ENCODE peak calls at places on chromosomes 6 and 20, in six cellular contexts. R is brain microvascular endothelial cell, H is astrocyte of the spinal cord, A is kidney epithelial cell, L is GM12864, P is breast epithelium. M is an unnamed sample.
A peak's percentile ranks its signal among the peaks of the same experiment; 100 is the strongest.

GRCh38 chr6:111614833-111615582 is 9.3 kb upstream of the TRAF3IP2 start:
- DNase-seq in R (no peak), P (no peak), A (no peak), H (no peak), L (no peak), M (no peak)

GRCh38 chr6:28555136-28555535 is 29.5 kb downstream of the GPX5 start:
- DNase-seq in H (no peak), L (no peak), A (no peak), P (no peak), R (no peak), M (no peak)

GRCh38 chr20:48623906-48624265 is 203.9 kb downstream of the PREX1 start:
- DNase-seq in H (no peak), L (no peak), P (no peak), A (no peak), R (no peak), M (no peak)

GRCh38 chr6:3334579-3334978 is 75.8 kb downstream of the PSMG4 start:
- DNase-seq in P (no peak), A (no peak), H (no peak), L (no peak), R (no peak), M (no peak)

GRCh38 chr6:132227937-132228336 is 173.3 kb downstream of the MOXD1 start:
- DNase-seq in H (peak; percentile 74), L (no peak), A (no peak), R (peak; percentile 77), P (no peak), M (no peak)

GRCh38 chr6:81844686-81845085 is 92.2 kb upstream of the TENT5A start:
- DNase-seq in P (no peak), H (no peak), L (no peak), R (no peak), A (no peak), M (no peak)

GRCh38 chr6:158461954-158462353 is 97.9 kb upstream of the TMEM181 start:
- DNase-seq in P (no peak), A (no peak), H (no peak), L (no peak), R (no peak), M (no peak)

GRCh38 chr20:16732506-16733152 is 2.8 kb downstream of the SNRPB2 start:
- DNase-seq in L (no peak), R (no peak), H (no peak), P (no peak), A (no peak), M (no peak)

GRCh38 chr20:774016-774679 is 5.8 kb upstream of the SLC52A3 start:
- DNase-seq in P (no peak), H (no peak), L (no peak), A (no peak), R (no peak), M (no peak)

GRCh38 chr6:72461144-72461543 is 160.7 kb upstream of the KCNQ5 start:
- DNase-seq in P (no peak), A (no peak), R (peak; percentile 23), L (no peak), H (peak; percentile 60), M (no peak)

GRCh38 chr20:24873015-24873620 is 76.0 kb upstream of the CST7 start:
- DNase-seq in R (no peak), H (no peak), L (no peak), P (no peak), A (no peak), M (no peak)

GRCh38 chr6:147000545-147001488 is 203.4 kb upstream of the STXBP5 start:
- DNase-seq in L (no peak), H (peak; percentile 80), R (peak; percentile 72), A (no peak), P (no peak), M (no peak)

GRCh38 chr6:149323925-149324324 is 6.4 kb downstream of the TAB2 start:
- DNase-seq in P (no peak), L (no peak), H (no peak), A (no peak), R (no peak), M (no peak)

GRCh38 chr6:37657117-37657886 is 40.4 kb downstream of the MDGA1 start:
- DNase-seq in A (peak; percentile 47), R (peak; percentile 19), L (no peak), P (no peak), H (peak; percentile 54), M (no peak)

GRCh38 chr6:154583546-154584188 is 73.2 kb upstream of the CNKSR3 start:
- DNase-seq in R (no peak), H (no peak), L (no peak), P (no peak), A (no peak), M (no peak)

GRCh38 chr20:64080013-64080812 is at the start of gene OPRL1:
- DNase-seq in L (no peak), A (no peak), R (no peak), H (peak; percentile 22), P (no peak), M (peak; percentile 35)

GRCh38 chr20:44738779-44739477 is 6.7 kb upstream of the KCNK15 start:
- DNase-seq in A (no peak), H (peak; percentile 56), P (peak; percentile 70), L (peak; percentile 46), R (peak; percentile 81), M (peak; percentile 75)

GRCh38 chr6:160678230-160678629 is 14.2 kb upstream of the LPA start:
- DNase-seq in P (no peak), A (no peak), L (no peak), H (no peak), R (no peak), M (no peak)

GRCh38 chr20:13220194-13220856 is 749 bp upstream of the ISM1 start:
- DNase-seq in H (peak; percentile 23), R (no peak), P (peak; percentile 60), L (no peak), A (no peak), M (no peak)

DNA sequence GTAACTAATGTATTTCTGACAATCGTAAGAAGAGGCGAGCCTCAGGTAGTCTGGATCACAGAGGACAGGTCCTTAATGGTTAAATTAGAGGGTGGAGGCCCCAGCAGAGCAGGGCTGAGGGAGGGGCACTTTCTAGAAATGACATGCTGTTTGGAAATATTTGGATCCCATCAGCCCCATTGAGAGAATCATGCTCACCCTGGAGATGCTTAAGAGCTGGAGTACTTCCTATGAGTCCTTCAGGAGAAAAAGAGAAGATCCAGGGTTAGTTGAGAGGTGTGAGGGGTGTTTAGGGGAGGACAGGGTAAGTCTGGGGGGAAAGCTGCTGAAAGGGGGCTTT is 123.0 kb downstream of the TCP11 start:
- DNase-seq in R (no peak), L (no peak), A (no peak), P (no peak), H (no peak), M (no peak)
- H3K4me3 ChIP-seq in R (no peak overlapping the region), L (no peak overlapping the region), A (no peak overlapping the region), P (peak overlapping the region; percentile 68), H (no peak overlapping the region), M (no peak overlapping the region)

DNA sequence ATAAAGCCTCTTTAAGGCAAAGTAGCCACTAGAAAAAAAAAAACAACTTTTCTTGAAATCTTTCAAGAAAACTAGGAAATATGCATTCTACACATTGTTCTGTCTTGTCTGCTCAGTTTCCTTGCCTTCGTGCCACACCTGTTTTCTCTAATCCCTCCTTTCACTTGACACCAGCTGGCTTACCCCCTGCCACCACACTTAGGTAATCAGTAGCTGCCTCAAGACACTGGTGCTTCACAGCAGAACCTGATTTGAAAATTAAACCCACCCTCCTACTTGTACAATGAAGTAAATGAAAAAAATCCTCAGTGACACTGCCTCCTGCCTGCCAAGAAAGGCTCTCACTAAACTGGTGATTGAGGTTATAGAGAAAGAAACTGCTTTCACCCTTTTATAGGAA is 45.8 kb upstream of the SCML4 start:
- DNase-seq in P (no peak), A (no peak), L (no peak), R (no peak), H (no peak), M (no peak)
- TF ChIP-seq CTCF in P (no peak), A (no peak), L (no peak), R (no peak), H (no peak), M (no peak)

GRCh38 chr6:30570263-30570662 is 979 bp upstream of the ABCF1 start:
- DNase-seq in A (no peak), L (no peak), H (no peak), R (no peak), P (no peak), M (no peak)
- H3K4me3 ChIP-seq in A (no peak overlapping the region), L (peak overlapping the region; percentile 86), H (peak overlapping the region; percentile 88), R (peak overlapping the region; percentile 96), P (peak overlapping the region; percentile 84), M (peak overlapping the region; percentile 95)

GRCh38 chr6:137843206-137843605 is 23.9 kb upstream of the TNFAIP3 start:
- DNase-seq in P (no peak), H (no peak), R (no peak), A (no peak), L (no peak), M (no peak)

GRCh38 chr6:137846274-137846673 is 20.8 kb upstream of the TNFAIP3 start:
- DNase-seq in R (no peak), H (no peak), L (no peak), P (no peak), A (no peak), M (no peak)

GRCh38 chr6:137847748-137848147 is 19.3 kb upstream of the TNFAIP3 start:
- DNase-seq in A (no peak), R (no peak), H (no peak), L (no peak), P (no peak), M (no peak)

GRCh38 chr6:137846772-137847313 is 20.2 kb upstream of the TNFAIP3 start:
- DNase-seq in R (no peak), L (no peak), A (no peak), H (no peak), P (no peak), M (peak; percentile 63)

GRCh38 chr6:137845460-137845859 is 21.6 kb upstream of the TNFAIP3 start:
- DNase-seq in H (no peak), R (no peak), L (no peak), P (no peak), A (no peak), M (no peak)
- TF ChIP-seq CTCF in H (no peak), R (peak; percentile 40), L (no peak), P (no peak), A (no peak), M (no peak)

GRCh38 chr6:41546475-41546865 is 289 bp downstream of the FOXP4 start:
- DNase-seq in H (no peak), R (no peak), L (no peak), A (no peak), P (no peak), M (no peak)

GRCh38 chr6:41545703-41546474 is at the start of gene FOXP4:
- DNase-seq in R (peak; percentile 92), L (peak; percentile 79), A (peak; percentile 60), H (peak; percentile 93), P (peak; percentile 86), M (peak; percentile 95)

GRCh38 chr6:41541364-41541763 is 4.8 kb upstream of the FOXP4 start:
- DNase-seq in H (no peak), L (no peak), A (no peak), P (no peak), R (no peak), M (no peak)

GRCh38 chr6:41545174-41545702 is 943 bp upstream of the FOXP4 start:
- DNase-seq in H (no peak), A (no peak), P (no peak), L (no peak), R (no peak), M (no peak)

DNA sequence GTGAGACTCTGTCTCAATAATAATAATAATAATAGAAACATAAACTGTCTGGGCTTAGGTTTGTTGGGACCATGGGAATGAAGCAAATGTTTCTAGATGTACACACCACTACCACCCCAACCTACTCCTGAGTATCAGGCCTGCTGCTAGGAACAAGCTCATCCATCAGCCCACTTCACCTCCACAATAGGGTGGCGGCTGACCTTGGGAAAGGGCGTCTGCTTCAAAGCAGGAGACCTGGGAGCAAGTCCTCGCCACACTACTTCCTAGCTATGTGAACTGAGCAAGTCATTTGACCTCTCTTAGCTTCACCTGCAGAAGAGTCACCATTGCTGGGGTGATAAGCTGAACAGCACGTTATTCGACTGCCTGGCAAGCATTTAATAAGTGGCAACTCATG is 3.1 kb upstream of the FOXP4 start:
- DNase-seq in H (no peak), L (no peak), A (no peak), P (no peak), R (no peak), M (no peak)
- H3K4me3 ChIP-seq in H (no peak overlapping the region), L (no peak overlapping the region), A (no peak overlapping the region), P (no peak overlapping the region), R (no peak overlapping the region), M (no peak overlapping the region)